ENCODE peak calls at places on chromosomes 4 and X, in ten cellular contexts. S is breast epithelium, E is MM.1S, H is ovary, W is upper lobe of left lung, R is colonic mucosa, O is suprapubic skin, Y is aorta, D is stomach, A is H9. L is an unnamed sample.

GRCh38 chr4:74158561-74159396 is 861 bp downstream of the MTHFD2L start:
- DNase-seq in S (no peak), E (no peak), H (no peak), W (no peak), R (no peak), O (no peak), Y (no peak), D (no peak), A (no peak), L (peak; percentile 59)

GRCh38 chr4:40283413-40283812 is 51.7 kb upstream of the CHRNA9 start:
- DNase-seq in S (no peak), E (no peak), H (no peak), W (no peak), R (no peak), O (no peak), Y (no peak), D (no peak), A (no peak), L (no peak)

GRCh38 chrX:97310373-97310772 is 426.7 kb downstream of the RPA4 start:
- DNase-seq in S (no peak), E (no peak), H (no peak), W (no peak), R (no peak), O (no peak), Y (no peak), D (no peak), A (peak; percentile 72), L (no peak)

GRCh38 chr4:14233126-14233525 is 605.6 kb upstream of the BOD1L1 start:
- DNase-seq in S (no peak), E (no peak), H (no peak), W (no peak), R (no peak), O (no peak), Y (no peak), D (no peak), A (no peak), L (no peak)

GRCh38 chr4:156723951-156724668 is 247.5 kb downstream of the PDGFC start:
- DNase-seq in S (no peak), E (no peak), H (no peak), W (peak; percentile 55), R (no peak), O (no peak), Y (no peak), D (peak; percentile 33), A (no peak), L (no peak)

GRCh38 chrX:45344597-45344996 is 143.9 kb upstream of the DIPK2B start:
- DNase-seq in S (no peak), E (no peak), H (no peak), W (no peak), R (no peak), O (no peak), Y (no peak), D (no peak), A (no peak), L (no peak)

GRCh38 chrX:41406211-41406610 is 40.9 kb upstream of the NYX start:
- DNase-seq in S (no peak), E (no peak), H (no peak), W (no peak), R (no peak), O (no peak), Y (no peak), D (no peak), A (no peak), L (no peak)

GRCh38 chr4:149699642-149700041 is 116.0 kb downstream of the IQCM start:
- DNase-seq in S (no peak), E (no peak), H (no peak), W (no peak), R (no peak), O (no peak), Y (no peak), D (no peak), A (no peak), L (no peak)

GRCh38 chrX:150936556-150936955 is 38.1 kb upstream of the CD99L2 start:
- DNase-seq in S (no peak), E (no peak), H (no peak), W (no peak), R (no peak), O (no peak), Y (no peak), D (no peak), A (no peak), L (no peak)

GRCh38 chrX:21972721-21973120 is 32.2 kb downstream of the SMS start:
- DNase-seq in S (no peak), E (no peak), H (no peak), W (no peak), R (no peak), O (no peak), Y (no peak), D (no peak), A (no peak), L (peak; percentile 52)

GRCh38 chr4:15001248-15001824 is 945 bp upstream of the CPEB2 start:
- DNase-seq in S (peak; percentile 78), E (peak; percentile 71), H (peak; percentile 79), W (no peak), R (peak; percentile 76), O (peak; percentile 93), Y (peak; percentile 94), D (peak; percentile 74), A (no peak), L (peak; percentile 55)

GRCh38 chrX:153549231-153549630 is 31.8 kb downstream of the ATP2B3 start:
- DNase-seq in S (no peak), E (no peak), H (no peak), W (peak; percentile 17), R (no peak), O (no peak), Y (no peak), D (no peak), A (no peak), L (no peak)

GRCh38 chrX:147770858-147771257 is 140.9 kb upstream of the FMR1 start:
- DNase-seq in S (no peak), E (peak; percentile 10), H (no peak), W (no peak), R (no peak), O (no peak), Y (no peak), D (no peak), A (no peak), L (no peak)

GRCh38 chrX:23802431-23802830 is 19.5 kb downstream of the SAT1 start:
- DNase-seq in S (no peak), E (peak; percentile 46), H (no peak), W (no peak), R (no peak), O (no peak), Y (no peak), D (no peak), A (no peak), L (peak; percentile 80)
- H3K27ac ChIP-seq in S (no peak overlapping the region), E (no peak overlapping the region), H (no peak overlapping the region), W (peak overlapping the region; percentile 35), R (peak overlapping the region; percentile 59), O (no peak overlapping the region), Y (no peak overlapping the region), D (peak overlapping the region; percentile 87), A (no peak overlapping the region), L (peak overlapping the region; percentile 84)

GRCh38 chr4:8874003-8874895 is 2.6 kb upstream of the HMX1 start:
- DNase-seq in S (no peak), E (no peak), H (no peak), W (no peak), R (no peak), O (no peak), Y (no peak), D (no peak), A (no peak), L (no peak)
- H3K27me3 ChIP-seq in S (peaks cover 96% of the 10 kb centered on the region), E (peaks cover 72% of the 10 kb centered on the region), H (no peaks in the 10 kb centered on the region), W (no peaks in the 10 kb centered on the region), R (peaks cover 45% of the 10 kb centered on the region), O (peaks cover 100% of the 10 kb centered on the region), Y (no peaks in the 10 kb centered on the region), D (peaks cover 36% of the 10 kb centered on the region), A (peaks cover 92% of the 10 kb centered on the region), L (no peaks in the 10 kb centered on the region)

GRCh38 chrX:39773150-39773549 is 324.6 kb downstream of the BCOR start:
- DNase-seq in S (no peak), E (no peak), H (no peak), W (no peak), R (no peak), O (no peak), Y (no peak), D (no peak), A (no peak), L (no peak)

GRCh38 chrX:39773923-39774803 is 323.6 kb downstream of the BCOR start:
- DNase-seq in S (no peak), E (no peak), H (no peak), W (no peak), R (no peak), O (no peak), Y (no peak), D (no peak), A (no peak), L (no peak)

GRCh38 chrX:39779952-39780783 is 317.6 kb downstream of the BCOR start:
- DNase-seq in S (no peak), E (no peak), H (no peak), W (no peak), R (no peak), O (no peak), Y (no peak), D (no peak), A (peak; percentile 55), L (no peak)

GRCh38 chrX:39774804-39775112 is 323.0 kb downstream of the BCOR start:
- DNase-seq in S (no peak), E (no peak), H (no peak), W (no peak), R (no peak), O (no peak), Y (no peak), D (no peak), A (no peak), L (no peak)

DNA sequence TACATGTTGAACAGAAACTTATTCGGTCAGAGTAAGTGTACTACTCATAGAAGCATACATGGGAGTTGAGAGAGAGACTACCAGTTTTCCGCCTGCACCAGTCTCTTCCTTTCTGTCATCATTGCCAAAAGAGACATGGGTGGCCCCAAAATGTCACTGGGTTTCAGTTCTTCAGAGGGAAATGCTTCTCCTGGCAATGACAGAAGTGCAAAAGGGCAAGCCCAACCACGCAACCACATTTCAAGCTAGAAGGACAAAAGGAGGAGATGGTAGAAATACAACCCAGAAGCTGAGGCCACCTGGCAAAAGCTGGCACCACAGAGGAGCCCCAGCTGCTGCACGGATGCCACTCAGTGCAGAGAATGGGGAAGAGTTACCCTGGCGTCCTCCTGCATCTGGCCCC is 320.1 kb downstream of the BCOR start:
- DNase-seq in S (no peak), E (peak; percentile 50), H (no peak), W (no peak), R (no peak), O (no peak), Y (no peak), D (no peak), A (no peak), L (no peak)
- H3K27ac ChIP-seq in S (no peak overlapping the region), E (peak overlapping the region; percentile 37), H (no peak overlapping the region), W (no peak overlapping the region), R (no peak overlapping the region), O (no peak overlapping the region), Y (no peak overlapping the region), D (no peak overlapping the region), A (no peak overlapping the region), L (no peak overlapping the region)

DNA sequence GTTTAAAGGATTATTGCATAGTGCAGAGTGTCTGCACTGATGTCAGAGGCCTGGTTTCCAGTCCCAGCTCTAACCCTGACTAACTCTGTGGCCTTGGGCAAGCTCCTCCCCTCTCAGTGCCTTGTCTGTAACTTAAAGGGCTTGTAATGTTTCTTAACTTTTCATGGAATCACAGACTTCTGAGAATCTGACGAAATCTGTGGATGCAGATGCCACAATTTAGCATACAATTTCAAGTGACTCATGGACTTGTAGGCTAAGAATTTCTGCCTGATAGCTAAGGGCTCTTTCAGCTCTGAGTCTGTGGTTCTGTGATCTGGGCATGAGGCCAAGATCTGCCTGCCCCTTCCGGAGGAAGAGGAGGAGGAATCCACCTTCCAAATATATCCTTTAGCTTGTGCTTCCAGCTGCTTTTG is 236.9 kb downstream of the AR start:
- DNase-seq in S (no peak), E (peak; percentile 78), H (peak; percentile 85), W (no peak), R (peak; percentile 29), O (peak; percentile 74), Y (peak; percentile 86), D (peak; percentile 36), A (no peak), L (no peak)
- H3K27me3 ChIP-seq in S (peaks cover 11% of the 10 kb centered on the region), E (no peaks in the 10 kb centered on the region), H (no peaks in the 10 kb centered on the region), W (no peaks in the 10 kb centered on the region), R (peaks cover 4% of the 10 kb centered on the region), O (no peaks in the 10 kb centered on the region), Y (no peaks in the 10 kb centered on the region), D (no peaks in the 10 kb centered on the region), A (no peaks in the 10 kb centered on the region), L (no peaks in the 10 kb centered on the region)

L was measured in Karpas-422.